ENCODE peak calls at places on chromosomes 1 and 21, in nine cellular contexts. P is AG04450; K is T-helper 17 cell; I is IMR-90; Z is left lung; R is effector memory CD4-positive, alpha-beta T cell; M is NCI-H187 treated with DMSO at 0.1 percent for 48 hours; D is activated T-helper 1 cell treated with anti-CD3 and anti-CD28 coated beads, Interleukin-12 subunit alpha, Interleukin-12 subunit beta, Interleukin-2, Interleukin-4 antibody, amounts not matched to agents 30 ng/mL and 10 ng/mL and 1 ng/mL, durations not matched to agents 14 hours and 24 hours and 36 hours; T is HL-60. Y is an unnamed sample.

GRCh38 chr1:234322979-234323378 is 50.3 kb upstream of the COA6 start:
- DNase-seq in T (peak; percentile 78), R (peak; percentile 17), I (peak; percentile 17), M (no peak), Z (peak; percentile 84), D (peak; percentile 41), P (no peak), K (peak; percentile 34), Y (no peak)

GRCh38 chr21:43987509-43987908 is 24.6 kb upstream of the TRAPPC10 start:
- DNase-seq in K (no peak), P (no peak), I (no peak), M (no peak), D (no peak), Z (peak; percentile 27), T (no peak), R (no peak), Y (no peak)

GRCh38 chr1:116488052-116488451 is 82.8 kb downstream of the CD58 start:
- DNase-seq in R (no peak), D (no peak), I (no peak), Z (no peak), P (no peak), T (no peak), K (no peak), M (no peak), Y (no peak)

GRCh38 chr1:24412408-24412807 is 1.2 kb downstream of the STPG1 start:
- DNase-seq in I (no peak), K (no peak), M (no peak), T (no peak), R (no peak), D (no peak), P (no peak), Z (no peak), Y (no peak)

GRCh38 chr1:15849775-15850449 is 2.4 kb downstream of the SPEN start:
- DNase-seq in I (peak; percentile 60), R (no peak), Z (no peak), T (peak; percentile 74), P (no peak), M (no peak), D (peak; percentile 16), K (peak; percentile 19), Y (no peak)

GRCh38 chr21:15011967-15012366 is 52.8 kb downstream of the NRIP1 start:
- DNase-seq in Z (no peak), P (no peak), D (no peak), R (no peak), K (no peak), M (no peak), T (no peak), I (no peak), Y (no peak)

GRCh38 chr21:29257701-29258100 is 41.0 kb upstream of the BACH1 start:
- DNase-seq in R (no peak), K (no peak), P (no peak), D (no peak), Z (no peak), T (no peak), I (no peak), M (no peak), Y (no peak)

GRCh38 chr1:19957779-19958178 is 21.6 kb downstream of the PLA2G2A start:
- DNase-seq in Z (no peak), K (no peak), M (no peak), R (no peak), D (no peak), I (no peak), P (no peak), T (no peak), Y (no peak)

GRCh38 chr1:29569971-29570634 is 333.8 kb downstream of the PTPRU start:
- DNase-seq in R (no peak), T (no peak), D (no peak), Z (peak; percentile 72), M (no peak), I (peak; percentile 98), P (peak; percentile 94), K (no peak), Y (peak; percentile 34)

GRCh38 chr1:157092831-157093230 is 6.8 kb downstream of the ETV3L start:
- DNase-seq in T (no peak), K (no peak), P (no peak), M (no peak), I (no peak), D (no peak), R (no peak), Z (no peak), Y (no peak)

GRCh38 chr1:40273547-40274166 is 15.6 kb downstream of the ZMPSTE24 start:
- DNase-seq in T (no peak), K (no peak), P (no peak), M (no peak), D (no peak), Z (no peak), R (no peak), I (no peak), Y (no peak)

Y was measured in AG09319.